ENCODE peak calls at places on chromosome 17, in seven cellular contexts. N, T, H, D, F, W and P are unnamed samples.
A peak's percentile ranks its signal among the peaks of the same experiment; 100 is the strongest.

GRCh38 chr17:5011928-5012327 is 14.2 kb downstream of the KIF1C start:
- DNase-seq in W (no peak), T (peak; percentile 53), F (no peak), D (no peak), N (peak; percentile 47), H (no peak), P (no peak)

GRCh38 chr17:79464310-79465010 is 146.4 kb downstream of the RBFOX3 start:
- DNase-seq in W (no peak), T (no peak), N (no peak), D (no peak), H (no peak), F (no peak), P (no peak)

GRCh38 chr17:14296511-14296910 is 4.4 kb upstream of the HS3ST3B1 start:
- DNase-seq in W (no peak), D (no peak), F (no peak), T (no peak), N (no peak), H (no peak), P (no peak)

GRCh38 chr17:10357768-10358167 is 15.0 kb downstream of the MYH13 start:
- DNase-seq in D (no peak), H (peak; percentile 31), W (peak; percentile 72), T (no peak), N (no peak), F (peak; percentile 80), P (peak; percentile 29)

GRCh38 chr17:2867441-2868424 is 71.5 kb downstream of the RAP1GAP2 start:
- DNase-seq in T (no peak), W (peak; percentile 53), N (no peak), D (no peak), F (peak; percentile 67), H (peak; percentile 79), P (peak; percentile 33)

GRCh38 chr17:58382885-58383248 is 30.9 kb upstream of the SUPT4H1 start:
- DNase-seq in F (no peak), H (no peak), N (no peak), D (no peak), T (no peak), W (no peak), P (no peak)

GRCh38 chr17:20967776-20968175 is 75.0 kb downstream of the USP22 start:
- DNase-seq in W (no peak), D (no peak), H (no peak), N (no peak), F (no peak), T (no peak), P (no peak)

GRCh38 chr17:66437466-66438026 is 135.1 kb downstream of the PRKCA start:
- DNase-seq in T (no peak), W (no peak), H (no peak), F (no peak), N (no peak), D (no peak), P (no peak)

GRCh38 chr17:56678249-56679144 is 85.0 kb downstream of the NOG start:
- DNase-seq in D (no peak), H (no peak), F (peak; percentile 56), W (peak; percentile 21), T (no peak), N (no peak), P (no peak)

GRCh38 chr17:58136669-58137279 is 11.4 kb upstream of the OR4D1 start:
- DNase-seq in D (peak; percentile 54), H (peak; percentile 53), F (peak; percentile 48), W (peak; percentile 42), N (no peak), T (no peak), P (no peak)

GRCh38 chr17:27153005-27153404 is 140.9 kb upstream of the WSB1 start:
- DNase-seq in T (no peak), F (no peak), N (no peak), W (no peak), D (no peak), H (no peak), P (no peak)

GRCh38 chr17:51362818-51363598 is 102.7 kb downstream of the UTP18 start:
- DNase-seq in W (no peak), D (peak; percentile 36), T (no peak), F (no peak), H (no peak), N (no peak), P (no peak)

GRCh38 chr17:5500804-5501391 is 14.5 kb downstream of the MIS12 start:
- DNase-seq in N (peak; percentile 85), H (peak; percentile 61), D (no peak), F (peak; percentile 98), W (peak; percentile 98), T (no peak), P (peak; percentile 76)

DNA sequence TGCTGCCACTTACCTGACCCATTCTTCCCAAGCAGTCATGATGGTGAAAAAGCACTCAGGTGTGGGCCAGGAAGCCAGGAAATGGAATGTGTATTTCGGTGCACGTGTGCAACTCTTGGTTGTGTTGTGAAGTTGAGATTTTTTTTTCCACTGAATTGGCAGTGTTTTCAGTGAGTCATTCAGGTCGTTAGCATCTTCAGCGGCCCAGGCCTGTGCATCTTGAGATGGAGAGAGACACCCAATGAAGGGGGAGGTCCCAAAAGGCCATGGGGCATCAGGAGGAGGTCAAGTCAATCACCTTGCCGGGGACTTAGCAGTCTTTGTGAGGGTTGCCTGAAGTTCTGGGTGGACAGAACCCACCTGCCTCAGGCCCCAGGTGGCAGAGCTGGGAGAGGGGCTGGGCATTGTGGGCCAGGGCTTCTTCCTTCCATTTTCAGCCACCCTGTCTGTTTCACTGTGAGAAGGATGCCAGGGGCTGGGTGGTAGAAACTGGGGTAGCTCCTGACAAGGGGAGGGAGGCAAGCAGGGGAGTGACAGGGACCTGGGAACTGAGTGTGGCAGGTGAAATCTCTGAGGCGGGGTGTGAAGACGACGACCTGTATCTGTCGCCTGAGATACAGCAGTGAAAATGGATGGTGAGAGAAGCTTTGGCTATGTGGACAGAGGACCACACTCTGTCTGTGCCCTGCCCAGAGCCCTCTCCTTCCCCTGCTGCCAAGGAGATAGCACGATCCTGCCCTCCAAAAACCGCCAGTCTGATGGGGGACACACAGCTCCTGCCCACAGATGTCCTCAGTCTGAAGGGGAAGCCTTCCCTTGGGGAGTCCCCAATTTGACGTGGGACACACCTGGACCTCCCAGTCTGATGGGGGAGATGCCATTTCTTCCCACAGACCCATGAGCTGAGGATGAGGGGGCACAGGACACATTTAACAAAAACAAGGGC is 11.8 kb downstream of the TBKBP1 start:
- DNase-seq in D (no peak), N (no peak), F (no peak), T (no peak), W (no peak), H (no peak), P (no peak)
- TF ChIP-seq MAX in D (no peak), N (no peak), F (no peak), T (no peak), W (no peak), H (no peak), P (no peak)

DNA sequence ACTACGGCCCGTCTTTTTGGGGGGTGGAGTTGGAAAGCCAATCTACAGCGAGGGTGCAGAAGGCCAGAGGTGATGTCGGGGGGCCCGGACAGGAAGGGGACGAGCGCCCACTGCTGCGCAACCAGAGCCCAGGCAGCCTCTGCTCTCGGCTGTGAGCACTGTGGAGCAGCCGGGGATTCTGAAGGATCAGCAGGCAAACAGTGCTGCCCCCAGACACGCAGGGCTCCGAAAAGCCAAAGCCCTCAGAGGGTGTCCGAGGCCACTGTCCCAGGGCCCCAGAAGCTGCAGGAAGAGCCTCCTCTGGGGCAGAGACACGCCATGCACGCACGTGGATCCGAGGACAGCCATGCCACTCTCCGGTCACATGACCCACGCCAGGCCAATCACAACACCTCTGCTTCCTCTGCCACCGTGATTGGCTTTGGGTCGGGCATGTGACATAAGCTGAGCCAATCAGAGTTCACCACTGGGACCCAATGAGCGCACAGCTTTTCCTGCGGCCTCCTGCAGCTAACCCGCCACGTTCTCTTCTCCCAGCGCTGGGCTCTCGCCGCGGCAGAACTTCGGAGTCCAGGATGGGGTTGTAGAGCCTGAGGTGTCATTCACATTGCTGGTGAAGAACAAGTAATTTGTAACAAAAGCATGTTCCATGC is 40.7 kb downstream of the ACTG1 start:
- DNase-seq in T (no peak), D (peak; percentile 99), N (peak; percentile 32), F (no peak), W (peak; percentile 55), H (peak; percentile 80), P (peak; percentile 66)
- TF ChIP-seq CTCF in T (no peak), D (peak; percentile 88), N (no peak), F (no peak), W (no peak), H (no peak), P (no peak)

GRCh38 chr17:81551458-81552243 is 502 bp downstream of the FAAP100 start:
- DNase-seq in N (peak; percentile 69), H (peak; percentile 46), F (no peak), D (no peak), T (no peak), W (no peak), P (peak; percentile 26)
- TF ChIP-seq MAX in N (no peak), H (peak; percentile 16), F (peak; percentile 18), D (no peak), T (no peak), W (no peak), P (no peak)

GRCh38 chr17:77097772-77098171 is 43.0 kb upstream of the SEC14L1 start:
- DNase-seq in W (no peak), F (no peak), H (no peak), T (no peak), D (no peak), N (no peak), P (no peak)

GRCh38 chr17:77098884-77099545 is 41.8 kb upstream of the SEC14L1 start:
- DNase-seq in F (no peak), D (no peak), T (no peak), H (no peak), N (no peak), W (no peak), P (peak; percentile 82)

GRCh38 chr17:77096570-77097214 is 44.1 kb upstream of the SEC14L1 start:
- DNase-seq in F (no peak), W (no peak), H (peak; percentile 51), N (peak; percentile 78), D (peak; percentile 28), T (no peak), P (peak; percentile 48)

GRCh38 chr17:77092025-77092424 is 48.7 kb upstream of the SEC14L1 start:
- DNase-seq in N (no peak), T (no peak), H (no peak), W (no peak), D (no peak), F (no peak), P (no peak)

GRCh38 chr17:77095461-77095860 is 45.3 kb upstream of the SEC14L1 start:
- DNase-seq in F (no peak), D (no peak), N (no peak), H (no peak), T (no peak), W (no peak), P (no peak)
- TF ChIP-seq CTCF in F (no peak), D (no peak), N (no peak), H (no peak), T (no peak), W (no peak), P (no peak)